ENCODE peak calls at places on chromosomes 16 and 17, in four cellular contexts. One of them, this sample, is unnamed.

GRCh38 chr16:24246911-24247607 is 9.1 kb upstream of the CACNG3 start:
- DNase-seq in adrenal gland: no peak
- DNase-seq in heart left ventricle: no peak
- DNase-seq in omental fat pad: no peak
- DNase-seq in this sample: no peak

GRCh38 chr16:76900285-76901263 is 290.4 kb upstream of the MON1B start:
- DNase-seq in omental fat pad: no peak
- DNase-seq in heart left ventricle: no peak
- DNase-seq in adrenal gland: no peak
- DNase-seq in this sample: peak; percentile 16

GRCh38 chr16:75198135-75198600 is 8.8 kb downstream of the CTRB2 start:
- DNase-seq in omental fat pad: no peak
- DNase-seq in adrenal gland: no peak
- DNase-seq in heart left ventricle: no peak
- DNase-seq in this sample: no peak

GRCh38 chr17:78529871-78530670 is 47.1 kb downstream of the DNAH17 start:
- DNase-seq in adrenal gland: peak; percentile 13
- DNase-seq in omental fat pad: no peak
- DNase-seq in heart left ventricle: no peak
- DNase-seq in this sample: peak; percentile 81

GRCh38 chr16:85092309-85092708 is 20.0 kb downstream of the CIBAR2 start:
- DNase-seq in adrenal gland: no peak
- DNase-seq in omental fat pad: no peak
- DNase-seq in heart left ventricle: no peak
- DNase-seq in this sample: no peak

GRCh38 chr17:12859520-12859919 is 70.2 kb downstream of the ARHGAP44 start:
- DNase-seq in adrenal gland: no peak
- DNase-seq in heart left ventricle: no peak
- DNase-seq in omental fat pad: no peak
- DNase-seq in this sample: no peak

GRCh38 chr17:73194514-73195222 is 1.8 kb downstream of the COG1 start:
- DNase-seq in omental fat pad: no peak
- DNase-seq in heart left ventricle: no peak
- DNase-seq in adrenal gland: no peak
- DNase-seq in this sample: no peak

GRCh38 chr17:55818451-55819375 is 67.9 kb downstream of the PCTP start:
- DNase-seq in heart left ventricle: no peak
- DNase-seq in omental fat pad: no peak
- DNase-seq in adrenal gland: no peak
- DNase-seq in this sample: no peak

GRCh38 chr17:10102817-10103216 is 95.6 kb downstream of the GAS7 start:
- DNase-seq in omental fat pad: no peak
- DNase-seq in heart left ventricle: no peak
- DNase-seq in adrenal gland: no peak
- DNase-seq in this sample: no peak

GRCh38 chr17:8060274-8060673 is 21.4 kb downstream of the ALOX15B start:
- DNase-seq in omental fat pad: no peak
- DNase-seq in adrenal gland: peak; percentile 62
- DNase-seq in heart left ventricle: peak; percentile 48
- DNase-seq in this sample: peak; percentile 76

GRCh38 chr16:57178296-57178695 is 7.5 kb downstream of the PSME3IP1 start:
- DNase-seq in omental fat pad: no peak
- DNase-seq in adrenal gland: no peak
- DNase-seq in heart left ventricle: no peak
- DNase-seq in this sample: no peak

GRCh38 chr17:72931635-72932034 is 160.9 kb downstream of the SLC39A11 start:
- DNase-seq in adrenal gland: no peak
- DNase-seq in heart left ventricle: no peak
- DNase-seq in omental fat pad: no peak
- DNase-seq in this sample: no peak

GRCh38 chr16:78844028-78844427 is 744.6 kb downstream of the WWOX start:
- DNase-seq in adrenal gland: no peak
- DNase-seq in omental fat pad: no peak
- DNase-seq in heart left ventricle: no peak
- DNase-seq in this sample: no peak

GRCh38 chr17:64009571-64010402 is 10.6 kb downstream of the ICAM2 start:
- DNase-seq in adrenal gland: peak; percentile 21
- DNase-seq in heart left ventricle: no peak
- DNase-seq in omental fat pad: no peak
- DNase-seq in this sample: no peak

GRCh38 chr16:20114356-20114755 is 40.7 kb upstream of the GPR139 start:
- DNase-seq in adrenal gland: peak; percentile 52
- DNase-seq in heart left ventricle: no peak
- DNase-seq in omental fat pad: no peak
- DNase-seq in this sample: peak; percentile 38

GRCh38 chr17:40810505-40810904 is 10.7 kb upstream of the KRT28 start:
- DNase-seq in adrenal gland: no peak
- DNase-seq in heart left ventricle: no peak
- DNase-seq in omental fat pad: no peak
- DNase-seq in this sample: no peak

GRCh38 chr16:13517856-13518255 is 402.1 kb upstream of the ERCC4 start:
- DNase-seq in omental fat pad: no peak
- DNase-seq in adrenal gland: no peak
- DNase-seq in heart left ventricle: no peak
- DNase-seq in this sample: no peak

GRCh38 chr17:8911205-8911604 is 43.7 kb upstream of the PIK3R6 start:
- DNase-seq in omental fat pad: no peak
- DNase-seq in adrenal gland: no peak
- DNase-seq in heart left ventricle: no peak
- DNase-seq in this sample: no peak

GRCh38 chr16:59567496-59567895 is 833.4 kb upstream of the GOT2 start:
- DNase-seq in heart left ventricle: no peak
- DNase-seq in omental fat pad: no peak
- DNase-seq in adrenal gland: no peak
- DNase-seq in this sample: no peak

GRCh38 chr16:554640-555413 is 5.4 kb upstream of the PRR35 start:
- DNase-seq in heart left ventricle: no peak
- DNase-seq in adrenal gland: peak; percentile 58
- DNase-seq in omental fat pad: no peak
- DNase-seq in this sample: no peak

GRCh38 chr17:67992541-67993152 is 3.6 kb downstream of the C17orf58 start:
- DNase-seq in adrenal gland: no peak
- DNase-seq in omental fat pad: no peak
- DNase-seq in heart left ventricle: no peak
- DNase-seq in this sample: no peak

GRCh38 chr16:56042416-56042815 is 148.9 kb upstream of the GNAO1 start:
- DNase-seq in omental fat pad: no peak
- DNase-seq in heart left ventricle: no peak
- DNase-seq in adrenal gland: no peak
- DNase-seq in this sample: no peak

GRCh38 chr16:50547944-50548658 is at the start of gene NKD1:
- DNase-seq in omental fat pad: peak; percentile 64
- DNase-seq in heart left ventricle: peak; percentile 71
- DNase-seq in adrenal gland: peak; percentile 56
- DNase-seq in this sample: peak; percentile 61

GRCh38 chr16:79370736-79371135 is 229.8 kb downstream of the MAF start:
- DNase-seq in adrenal gland: no peak
- DNase-seq in omental fat pad: no peak
- DNase-seq in heart left ventricle: no peak
- DNase-seq in this sample: no peak

GRCh38 chr17:75795820-75796607 is 11.4 kb downstream of the UNK start:
- DNase-seq in adrenal gland: no peak
- DNase-seq in heart left ventricle: no peak
- DNase-seq in omental fat pad: no peak
- DNase-seq in this sample: no peak

GRCh38 chr16:3149193-3149530 is 14.3 kb downstream of the ZNF213 start:
- DNase-seq in heart left ventricle: no peak
- DNase-seq in adrenal gland: no peak
- DNase-seq in omental fat pad: no peak
- DNase-seq in this sample: peak; percentile 40

GRCh38 chr16:3150346-3151218 is 15.8 kb downstream of the ZNF213 start:
- DNase-seq in adrenal gland: peak; percentile 93
- DNase-seq in omental fat pad: peak; percentile 99
- DNase-seq in heart left ventricle: peak; percentile 94
- DNase-seq in this sample: peak; percentile 93

GRCh38 chr16:3148256-3149192 is 13.7 kb downstream of the ZNF213 start:
- DNase-seq in omental fat pad: no peak
- DNase-seq in adrenal gland: no peak
- DNase-seq in heart left ventricle: no peak
- DNase-seq in this sample: no peak

GRCh38 chr16:3147757-3148104 is 12.9 kb downstream of the ZNF213 start:
- DNase-seq in adrenal gland: no peak
- DNase-seq in heart left ventricle: no peak
- DNase-seq in omental fat pad: no peak
- DNase-seq in this sample: no peak

GRCh38 chr16:3149630-3150345 is 15.0 kb downstream of the ZNF213 start:
- DNase-seq in omental fat pad: no peak
- DNase-seq in adrenal gland: peak; percentile 49
- DNase-seq in heart left ventricle: peak; percentile 76
- DNase-seq in this sample: peak; percentile 76
- TF ChIP-seq CTCF in omental fat pad: no peak
- TF ChIP-seq CTCF in adrenal gland: no peak
- TF ChIP-seq CTCF in heart left ventricle: peak; percentile 42
- TF ChIP-seq CTCF in this sample: peak; percentile 9

GRCh38 chr17:74734256-74734655 is 2.8 kb upstream of the RAB37 start:
- DNase-seq in heart left ventricle: no peak
- DNase-seq in adrenal gland: no peak
- DNase-seq in omental fat pad: no peak
- DNase-seq in this sample: no peak

GRCh38 chr17:74737299-74738050 is 419 bp downstream of the RAB37 start:
- DNase-seq in omental fat pad: no peak
- DNase-seq in heart left ventricle: no peak
- DNase-seq in adrenal gland: no peak
- DNase-seq in this sample: peak; percentile 18

GRCh38 chr17:74738051-74738996 is 1.3 kb downstream of the RAB37 start:
- DNase-seq in omental fat pad: no peak
- DNase-seq in heart left ventricle: no peak
- DNase-seq in adrenal gland: no peak
- DNase-seq in this sample: no peak

GRCh38 chr17:74739227-74739831 is 2.3 kb downstream of the RAB37 start:
- DNase-seq in heart left ventricle: no peak
- DNase-seq in adrenal gland: no peak
- DNase-seq in omental fat pad: no peak
- DNase-seq in this sample: no peak

DNA sequence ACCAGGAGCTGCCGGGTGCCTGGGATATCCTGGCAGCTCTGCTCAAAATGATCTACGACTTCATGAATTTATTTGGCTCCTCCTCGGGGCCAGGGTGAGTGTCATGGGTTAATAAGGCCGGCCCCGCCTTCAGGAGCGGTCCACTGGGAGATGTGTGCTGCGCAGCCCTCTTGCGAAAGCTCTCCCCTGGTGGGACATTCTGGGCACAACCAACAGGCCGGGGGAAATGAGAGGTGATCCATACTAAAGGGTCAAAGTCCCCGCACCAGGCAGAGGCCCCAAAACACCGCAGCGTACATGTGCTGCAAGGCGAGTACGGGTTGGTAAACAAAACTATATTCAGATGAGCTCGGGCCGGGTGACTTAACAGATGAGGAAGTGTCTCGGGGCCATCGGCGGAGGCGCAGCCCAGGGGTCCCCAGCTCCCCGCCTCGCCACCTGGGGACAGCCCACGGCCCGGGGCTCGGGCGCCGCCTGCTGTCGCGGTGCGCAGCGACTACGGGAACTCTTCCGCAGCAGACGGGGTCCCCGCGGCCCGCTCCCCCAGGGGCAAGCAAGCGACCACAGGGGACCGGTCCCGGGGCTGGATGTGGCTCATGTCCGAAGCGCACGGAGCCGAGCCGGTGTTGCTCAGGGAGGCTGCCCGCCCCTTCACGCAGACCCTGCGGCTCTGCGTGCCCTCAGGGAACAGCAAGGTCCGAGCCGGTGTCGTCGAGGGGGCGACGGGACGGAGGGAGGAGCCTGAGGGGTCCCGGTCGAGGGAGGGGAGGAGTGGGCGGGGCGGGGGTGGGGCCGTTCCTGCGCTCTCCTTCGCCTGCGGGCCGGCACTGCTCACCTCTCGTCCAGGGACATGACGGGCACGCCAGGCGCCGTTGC is at the start of gene RAB37:
- DNase-seq in heart left ventricle: no peak
- DNase-seq in omental fat pad: no peak
- DNase-seq in adrenal gland: no peak
- DNase-seq in this sample: peak; percentile 61
- TF ChIP-seq CTCF in heart left ventricle: peak; percentile 41
- TF ChIP-seq CTCF in omental fat pad: no peak
- TF ChIP-seq CTCF in adrenal gland: peak; percentile 37
- TF ChIP-seq CTCF in this sample: no peak

DNA sequence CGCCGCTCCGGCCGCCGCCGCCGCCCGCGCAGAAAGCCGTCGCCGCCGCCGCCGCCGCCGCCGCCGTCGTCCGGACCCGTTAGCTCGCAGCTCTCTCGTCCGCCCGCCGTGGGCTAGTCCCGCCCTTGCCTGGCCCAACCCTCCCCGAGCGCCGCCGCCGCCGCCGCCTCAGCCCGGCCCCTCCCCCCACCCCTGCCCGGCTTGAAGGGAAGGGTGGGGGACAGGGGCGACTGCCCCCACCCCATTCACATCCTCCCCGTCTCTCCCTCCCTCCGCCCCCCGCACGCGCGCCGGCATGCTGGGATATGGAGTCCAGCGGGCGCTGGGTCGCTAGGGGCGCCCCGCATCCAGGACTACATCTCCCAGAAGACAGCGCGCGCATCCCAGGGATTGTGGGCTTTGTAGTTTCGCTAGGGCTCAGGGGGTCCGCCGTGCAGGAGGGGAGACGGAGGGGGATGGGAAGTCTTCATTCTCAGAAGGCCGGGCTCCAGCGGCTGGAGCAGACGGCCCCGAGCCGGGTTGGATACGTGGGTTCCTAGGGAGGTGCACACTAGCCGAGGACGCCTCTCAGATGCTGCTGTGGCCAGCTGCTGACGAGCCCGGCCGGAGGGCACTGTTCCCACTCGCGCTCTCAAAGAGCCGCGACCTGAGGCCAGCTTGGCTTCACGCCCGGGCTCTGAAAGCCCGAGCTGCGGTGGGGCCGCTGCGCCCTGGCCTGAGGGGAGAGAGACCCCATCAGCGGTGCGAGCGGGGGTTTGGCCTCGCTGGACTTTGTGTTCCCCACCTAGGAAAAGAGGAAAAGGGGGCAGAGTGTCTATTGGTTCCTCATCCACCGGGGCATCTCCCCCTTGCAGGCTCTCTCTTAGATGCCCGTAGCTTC is at the start of gene ST3GAL2:
- DNase-seq in heart left ventricle: peak; percentile 96
- DNase-seq in omental fat pad: peak; percentile 79
- DNase-seq in adrenal gland: peak; percentile 94
- DNase-seq in this sample: peak; percentile 91
- TF ChIP-seq CTCF in heart left ventricle: no peak
- TF ChIP-seq CTCF in omental fat pad: no peak
- TF ChIP-seq CTCF in adrenal gland: peak; percentile 17
- TF ChIP-seq CTCF in this sample: no peak

DNA sequence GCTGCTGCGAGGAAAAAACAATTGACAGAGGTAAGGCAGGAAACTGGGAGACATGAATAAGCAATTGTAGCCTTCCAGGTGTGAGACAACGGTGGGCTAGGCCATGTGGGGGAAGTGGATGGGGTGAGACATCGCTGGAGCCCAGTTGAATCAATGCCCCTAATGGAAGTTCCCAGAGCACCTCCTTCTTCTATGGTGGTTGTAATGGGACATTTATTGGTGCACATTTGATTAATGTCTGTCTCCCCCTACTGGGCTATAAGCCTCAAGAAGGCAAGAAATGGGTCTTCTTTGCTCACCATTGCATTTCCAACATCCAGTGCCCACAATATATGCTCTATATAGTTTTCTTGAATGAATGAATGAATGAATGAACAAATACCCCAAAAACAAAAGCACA is 22.7 kb upstream of the CD300E start:
- DNase-seq in adrenal gland: no peak
- DNase-seq in heart left ventricle: no peak
- DNase-seq in omental fat pad: no peak
- DNase-seq in this sample: no peak
- TF ChIP-seq CTCF in adrenal gland: peak; percentile 33
- TF ChIP-seq CTCF in heart left ventricle: peak; percentile 14
- TF ChIP-seq CTCF in omental fat pad: no peak
- TF ChIP-seq CTCF in this sample: no peak

This sample was measured in pancreas.